ENCODE peak calls at places on chromosome 9, in four cellular contexts. I is CD4-positive, alpha-beta memory T cell; P is CD8-positive, alpha-beta T cell; S is K562. G is an unnamed sample.

GRCh38 chr9:84145780-84146179 is 165.2 kb downstream of the RMI1 start:
- DNase-seq in P (no peak), I (no peak), S (no peak), G (no peak)

GRCh38 chr9:75739884-75740611 is 150.4 kb upstream of the PCSK5 start:
- DNase-seq in I (no peak), S (no peak), P (no peak), G (no peak)

GRCh38 chr9:129494113-129494789 is 126.7 kb downstream of the C9orf50 start:
- DNase-seq in P (no peak), I (no peak), S (no peak), G (no peak)

GRCh38 chr9:16626577-16627130 is 243.8 kb downstream of the BNC2 start:
- DNase-seq in I (no peak), S (no peak), P (no peak), G (peak; percentile 75)

GRCh38 chr9:129776938-129777768 is 24.3 kb upstream of the PTGES start:
- DNase-seq in P (no peak), I (no peak), S (peak; percentile 94), G (peak; percentile 99)

GRCh38 chr9:81312346-81312745 is 377.0 kb downstream of the TLE1 start:
- DNase-seq in I (no peak), P (no peak), S (no peak), G (no peak)

GRCh38 chr9:34717996-34718614 is 8.2 kb upstream of the CCL21 start:
- DNase-seq in S (no peak), P (no peak), I (no peak), G (no peak)

GRCh38 chr9:6852243-6852963 is 94.6 kb downstream of the KDM4C start:
- DNase-seq in S (no peak), P (no peak), I (no peak), G (no peak)

GRCh38 chr9:8408575-8409190 is 609.1 kb upstream of the DMAC1 start:
- DNase-seq in P (no peak), S (no peak), I (no peak), G (no peak)

GRCh38 chr9:14075218-14075617 is 238.7 kb downstream of the NFIB start:
- DNase-seq in S (no peak), I (no peak), P (no peak), G (no peak)

GRCh38 chr9:6305954-6306563 is 22.1 kb upstream of the TPD52L3 start:
- DNase-seq in I (peak; percentile 9), P (no peak), S (peak; percentile 17), G (no peak)

GRCh38 chr9:97468658-97469448 is 32.6 kb upstream of the TMOD1 start:
- DNase-seq in S (peak; percentile 88), P (peak; percentile 50), I (peak; percentile 13), G (peak; percentile 57)

GRCh38 chr9:73020877-73021276 is 68.0 kb upstream of the ALDH1A1 start:
- DNase-seq in I (no peak), P (no peak), S (no peak), G (no peak)

GRCh38 chr9:124504530-124505005 is 2.6 kb downstream of the NR5A1 start:
- DNase-seq in P (no peak), S (peak; percentile 35), I (no peak), G (no peak)

GRCh38 chr9:33524431-33524947 is 438 bp downstream of the ANKRD18B start:
- DNase-seq in S (no peak), P (no peak), I (peak; percentile 2), G (no peak)

GRCh38 chr9:5872496-5872895 is 18.2 kb upstream of the MLANA start:
- DNase-seq in S (no peak), P (no peak), I (no peak), G (no peak)

GRCh38 chr9:108789742-108790141 is 66.0 kb downstream of the ACTL7B start:
- DNase-seq in I (no peak), P (no peak), S (no peak), G (no peak)

GRCh38 chr9:88905506-88905905 is 85.8 kb upstream of the S1PR3 start:
- DNase-seq in S (no peak), P (no peak), I (no peak), G (no peak)

GRCh38 chr9:38285236-38285635 is 107.3 kb upstream of the ALDH1B1 start:
- DNase-seq in P (peak; percentile 27), S (no peak), I (no peak), G (no peak)

GRCh38 chr9:70574222-70574837 is 159.9 kb upstream of the KLF9 start:
- DNase-seq in P (no peak), I (no peak), S (no peak), G (peak; percentile 60)

GRCh38 chr9:108759399-108759798 is 96.4 kb downstream of the ACTL7B start:
- DNase-seq in I (no peak), P (no peak), S (no peak), G (no peak)

DNA sequence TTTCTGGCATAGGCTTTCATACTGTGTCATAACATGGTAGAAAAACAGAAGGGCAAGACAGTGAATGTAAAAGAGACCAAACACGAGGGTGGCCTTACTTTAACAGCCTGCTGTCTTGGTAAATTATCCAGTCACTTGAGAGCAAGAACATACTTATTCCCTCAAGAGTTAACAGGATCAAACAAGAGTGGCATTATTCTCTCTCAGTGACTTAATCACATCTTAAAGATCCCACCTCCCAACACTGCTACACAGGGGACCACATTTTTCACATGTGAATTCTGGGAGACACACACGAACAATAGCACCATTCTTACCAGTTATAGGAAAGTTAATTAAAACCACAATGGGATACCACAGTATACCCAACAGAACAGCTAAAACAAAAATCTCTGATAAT is 898.0 kb upstream of the C9orf72 start:
- DNase-seq in P (no peak), I (no peak), S (no peak), G (no peak)
- H3K4me3 ChIP-seq in P (no peak overlapping the region), I (no peak overlapping the region), S (no peak overlapping the region), G (no peak overlapping the region)

GRCh38 chr9:487429-487828 is 272.8 kb downstream of the DOCK8 start:
- DNase-seq in P (no peak), I (no peak), S (no peak), G (no peak)

GRCh38 chr9:488448-488847 is 273.8 kb downstream of the DOCK8 start:
- DNase-seq in S (no peak), I (no peak), P (no peak), G (no peak)

GRCh38 chr9:494764-495163 is 280.1 kb downstream of the DOCK8 start:
- DNase-seq in S (no peak), P (no peak), I (no peak), G (no peak)

GRCh38 chr9:486156-486555 is 271.5 kb downstream of the DOCK8 start:
- DNase-seq in S (no peak), I (no peak), P (no peak), G (no peak)

GRCh38 chr9:489198-490197 is 274.8 kb downstream of the DOCK8 start:
- DNase-seq in I (no peak), P (no peak), S (no peak), G (peak; percentile 50)
- H3K9me3 ChIP-seq in I (no peaks in the 10 kb centered on the region), P (no peaks in the 10 kb centered on the region), S (no peaks in the 10 kb centered on the region), G (no peaks in the 10 kb centered on the region)

DNA sequence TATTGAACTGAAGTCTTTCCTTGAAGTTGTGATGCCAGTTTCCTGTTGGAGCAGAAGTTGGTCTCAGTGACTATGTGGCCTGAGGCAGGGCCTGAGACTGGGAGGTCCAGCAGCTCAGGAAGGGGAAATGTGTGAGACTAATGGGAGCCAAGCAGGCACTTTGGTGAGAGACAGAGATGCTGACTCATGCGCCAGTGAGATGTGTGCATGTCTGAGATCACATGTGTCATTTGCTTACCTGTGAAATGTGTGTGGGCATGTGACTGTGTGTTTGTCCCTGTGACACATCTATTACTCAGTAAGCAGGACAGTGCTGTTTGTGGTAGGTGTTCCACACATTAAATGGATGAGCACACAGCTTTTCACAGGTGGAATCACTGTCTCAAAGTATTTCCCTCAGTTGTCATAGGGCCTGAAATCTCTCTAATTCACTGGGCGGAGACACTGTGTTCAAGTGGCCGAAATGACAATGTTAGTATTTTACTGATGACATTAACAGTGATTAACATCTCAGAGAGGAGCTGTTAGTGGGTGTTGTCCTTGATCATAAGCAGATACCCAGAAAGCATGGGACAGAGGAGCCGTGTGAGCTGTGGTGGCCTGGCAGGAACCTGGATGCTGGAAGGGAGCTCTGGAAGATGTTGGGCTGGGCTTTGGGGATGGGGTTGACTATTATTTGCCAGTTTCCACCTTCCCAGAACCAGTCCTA is 7.4 kb downstream of the NPR2 start:
- DNase-seq in I (no peak), S (peak; percentile 40), P (no peak), G (peak; percentile 56)
- H3K4me3 ChIP-seq in I (no peak overlapping the region), S (no peak overlapping the region), P (no peak overlapping the region), G (no peak overlapping the region)

GRCh38 chr9:133819923-133820322 is 81.8 kb upstream of the SARDH start:
- DNase-seq in P (no peak), I (no peak), S (no peak), G (no peak)
- H3K9me3 ChIP-seq in P (no peaks in the 10 kb centered on the region), I (no peaks in the 10 kb centered on the region), S (no peaks in the 10 kb centered on the region), G (no peaks in the 10 kb centered on the region)

GRCh38 chr9:11158676-11159075 is 545.9 kb upstream of the PTPRD start:
- DNase-seq in S (no peak), I (no peak), P (no peak), G (no peak)
- H3K4me3 ChIP-seq in S (no peak overlapping the region), I (no peak overlapping the region), P (no peak overlapping the region), G (no peak overlapping the region)

DNA sequence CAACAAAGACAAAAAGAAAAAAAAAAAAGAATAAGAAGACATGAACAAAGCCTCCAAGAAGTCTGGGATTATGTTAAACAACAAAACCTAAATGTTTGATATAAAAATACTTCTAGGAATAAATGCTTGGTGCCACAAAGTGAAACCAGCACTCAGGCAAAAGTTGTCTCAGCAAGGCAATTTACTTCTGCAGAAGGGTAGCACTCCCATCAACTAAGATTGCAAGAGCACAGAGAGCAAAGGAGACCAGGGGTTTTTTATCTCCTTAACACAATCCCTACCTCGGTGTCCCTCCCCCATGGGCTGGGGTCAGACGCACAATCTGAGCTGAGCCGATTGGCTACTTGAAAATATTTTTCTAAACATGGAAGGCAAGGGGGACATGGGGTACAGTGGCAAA is 381.3 kb upstream of the SLC24A2 start:
- DNase-seq in S (no peak), P (no peak), I (no peak), G (no peak)
- H3K9me3 ChIP-seq in S (no peaks in the 10 kb centered on the region), P (peaks cover 21% of the 10 kb centered on the region), I (no peaks in the 10 kb centered on the region), G (peaks cover 2% of the 10 kb centered on the region)

GRCh38 chr9:100430286-100430940 is 3.5 kb downstream of the MSANTD3 start:
- DNase-seq in I (no peak), P (no peak), S (no peak), G (no peak)
- H3K4me3 ChIP-seq in I (no peak overlapping the region), P (no peak overlapping the region), S (no peak overlapping the region), G (peak overlapping the region; percentile 12)

GRCh38 chr9:101398335-101398929 is at the start of the genes MRPL50 and ZNF189:
- DNase-seq in S (peak; percentile 94), P (peak; percentile 95), I (peak; percentile 97), G (peak; percentile 99)
- H3K9me3 ChIP-seq in S (peaks cover 20% of the 10 kb centered on the region), P (no peaks in the 10 kb centered on the region), I (no peaks in the 10 kb centered on the region), G (peaks cover 13% of the 10 kb centered on the region)

GRCh38 chr9:136521541-136521940 is 24.3 kb downstream of the NOTCH1 start:
- DNase-seq in I (no peak), P (no peak), S (no peak), G (no peak)

GRCh38 chr9:136520053-136520540 is 25.8 kb downstream of the NOTCH1 start:
- DNase-seq in S (no peak), P (no peak), I (no peak), G (no peak)

GRCh38 chr9:136519263-136520052 is 26.4 kb downstream of the NOTCH1 start:
- DNase-seq in I (no peak), P (no peak), S (no peak), G (no peak)

GRCh38 chr9:136525207-136525606 is 20.6 kb downstream of the NOTCH1 start:
- DNase-seq in S (no peak), P (no peak), I (no peak), G (no peak)

GRCh38 chr9:136522354-136523237 is 23.3 kb downstream of the NOTCH1 start:
- DNase-seq in P (no peak), S (no peak), I (no peak), G (no peak)
- H3K4me3 ChIP-seq in P (no peak overlapping the region), S (no peak overlapping the region), I (no peak overlapping the region), G (no peak overlapping the region)